ENCODE peak calls at places on chromosomes 12 and 14, in seven cellular contexts. One of them, this sample, is unnamed. For H3K4me1, the result is how much of the 10 kb centered on the place peaks cover.

GRCh38 chr12:89247962-89248361 is 104.3 kb downstream of the DUSP6 start:
- DNase-seq in adrenal gland: no peak
- DNase-seq in A549: no peak
- DNase-seq in stomach: no peak
- DNase-seq in mesenchymal stem cell: no peak
- DNase-seq in endodermal cell: no peak
- DNase-seq in colonic mucosa: no peak
- DNase-seq in this sample: no peak

GRCh38 chr14:101197595-101198397 is 294.3 kb upstream of the RTL1 start:
- DNase-seq in adrenal gland: peak
- DNase-seq in A549: no peak
- DNase-seq in stomach: peak
- DNase-seq in mesenchymal stem cell: no peak
- DNase-seq in endodermal cell: peak
- DNase-seq in colonic mucosa: no peak
- DNase-seq in this sample: no peak

GRCh38 chr14:76929927-76930326 is 98.6 kb downstream of the IRF2BPL start:
- DNase-seq in adrenal gland: peak
- DNase-seq in A549: no peak
- DNase-seq in stomach: no peak
- DNase-seq in mesenchymal stem cell: peak
- DNase-seq in endodermal cell: peak
- DNase-seq in colonic mucosa: no peak
- DNase-seq in this sample: peak

GRCh38 chr14:68734231-68734732 is 58.6 kb downstream of the ZFP36L1 start:
- DNase-seq in adrenal gland: no peak
- DNase-seq in A549: no peak
- DNase-seq in stomach: no peak
- DNase-seq in mesenchymal stem cell: peak
- DNase-seq in endodermal cell: no peak
- DNase-seq in colonic mucosa: no peak
- DNase-seq in this sample: peak

GRCh38 chr14:91388551-91388975 is 29.1 kb downstream of the CCDC88C start:
- DNase-seq in adrenal gland: no peak
- DNase-seq in A549: no peak
- DNase-seq in stomach: no peak
- DNase-seq in mesenchymal stem cell: peak
- DNase-seq in endodermal cell: no peak
- DNase-seq in colonic mucosa: no peak
- DNase-seq in this sample: peak

GRCh38 chr12:51000245-51000644 is 25.9 kb downstream of the SLC11A2 start:
- DNase-seq in adrenal gland: no peak
- DNase-seq in A549: no peak
- DNase-seq in stomach: no peak
- DNase-seq in mesenchymal stem cell: no peak
- DNase-seq in endodermal cell: no peak
- DNase-seq in colonic mucosa: no peak
- DNase-seq in this sample: no peak

GRCh38 chr12:124836759-124837158 is 26.9 kb downstream of the SCARB1 start:
- DNase-seq in adrenal gland: peak
- DNase-seq in A549: no peak
- DNase-seq in stomach: no peak
- DNase-seq in mesenchymal stem cell: no peak
- DNase-seq in endodermal cell: no peak
- DNase-seq in colonic mucosa: no peak
- DNase-seq in this sample: no peak

GRCh38 chr14:101622251-101623076 is 61.2 kb downstream of the DIO3 start:
- DNase-seq in adrenal gland: no peak
- DNase-seq in A549: no peak
- DNase-seq in stomach: no peak
- DNase-seq in mesenchymal stem cell: no peak
- DNase-seq in endodermal cell: no peak
- DNase-seq in colonic mucosa: no peak
- DNase-seq in this sample: no peak

GRCh38 chr12:4850857-4851380 is 58.8 kb upstream of the KCNA1 start:
- DNase-seq in adrenal gland: no peak
- DNase-seq in A549: no peak
- DNase-seq in stomach: no peak
- DNase-seq in mesenchymal stem cell: no peak
- DNase-seq in endodermal cell: peak
- DNase-seq in colonic mucosa: no peak
- DNase-seq in this sample: no peak

GRCh38 chr14:65184032-65184764 is 81.9 kb upstream of the MAX start:
- DNase-seq in adrenal gland: no peak
- DNase-seq in A549: no peak
- DNase-seq in stomach: no peak
- DNase-seq in mesenchymal stem cell: no peak
- DNase-seq in endodermal cell: no peak
- DNase-seq in colonic mucosa: no peak
- DNase-seq in this sample: no peak

GRCh38 chr12:26805401-26805971 is 27.5 kb downstream of the ITPR2 start:
- DNase-seq in adrenal gland: no peak
- DNase-seq in A549: no peak
- DNase-seq in stomach: no peak
- DNase-seq in mesenchymal stem cell: no peak
- DNase-seq in endodermal cell: no peak
- DNase-seq in colonic mucosa: no peak
- DNase-seq in this sample: no peak

GRCh38 chr12:26806556-26806955 is 26.4 kb downstream of the ITPR2 start:
- DNase-seq in adrenal gland: no peak
- DNase-seq in A549: no peak
- DNase-seq in stomach: no peak
- DNase-seq in mesenchymal stem cell: no peak
- DNase-seq in endodermal cell: no peak
- DNase-seq in colonic mucosa: no peak
- DNase-seq in this sample: no peak

GRCh38 chr12:26809611-26810298 is 23.2 kb downstream of the ITPR2 start:
- DNase-seq in adrenal gland: no peak
- DNase-seq in A549: no peak
- DNase-seq in stomach: no peak
- DNase-seq in mesenchymal stem cell: no peak
- DNase-seq in endodermal cell: no peak
- DNase-seq in colonic mucosa: no peak
- DNase-seq in this sample: no peak

GRCh38 chr12:26808766-26809460 is 24.1 kb downstream of the ITPR2 start:
- DNase-seq in adrenal gland: no peak
- DNase-seq in A549: no peak
- DNase-seq in stomach: no peak
- DNase-seq in mesenchymal stem cell: no peak
- DNase-seq in endodermal cell: no peak
- DNase-seq in colonic mucosa: no peak
- DNase-seq in this sample: no peak

GRCh38 chr12:26807292-26807691 is 25.7 kb downstream of the ITPR2 start:
- DNase-seq in adrenal gland: no peak
- DNase-seq in A549: no peak
- DNase-seq in stomach: no peak
- DNase-seq in mesenchymal stem cell: no peak
- DNase-seq in endodermal cell: no peak
- DNase-seq in colonic mucosa: no peak
- DNase-seq in this sample: no peak
- H3K4me1 ChIP-seq in adrenal gland: under half
- H3K4me1 ChIP-seq in A549: under half
- H3K4me1 ChIP-seq in stomach: under half
- H3K4me1 ChIP-seq in mesenchymal stem cell: under half
- H3K4me1 ChIP-seq in endodermal cell: under half
- H3K4me1 ChIP-seq in colonic mucosa: under half
- H3K4me1 ChIP-seq in this sample: under half

GRCh38 chr14:99263564-99264330 is 8.2 kb downstream of the BCL11B start:
- DNase-seq in adrenal gland: no peak
- DNase-seq in A549: no peak
- DNase-seq in stomach: no peak
- DNase-seq in mesenchymal stem cell: no peak
- DNase-seq in endodermal cell: no peak
- DNase-seq in colonic mucosa: no peak
- DNase-seq in this sample: peak

GRCh38 chr14:99266181-99267178 is 5.5 kb downstream of the BCL11B start:
- DNase-seq in adrenal gland: peak
- DNase-seq in A549: peak
- DNase-seq in stomach: peak
- DNase-seq in mesenchymal stem cell: peak
- DNase-seq in endodermal cell: peak
- DNase-seq in colonic mucosa: peak
- DNase-seq in this sample: peak

GRCh38 chr14:99267871-99268775 is 3.9 kb downstream of the BCL11B start:
- DNase-seq in adrenal gland: no peak
- DNase-seq in A549: no peak
- DNase-seq in stomach: no peak
- DNase-seq in mesenchymal stem cell: no peak
- DNase-seq in endodermal cell: peak
- DNase-seq in colonic mucosa: no peak
- DNase-seq in this sample: no peak

GRCh38 chr14:99264691-99265090 is 7.3 kb downstream of the BCL11B start:
- DNase-seq in adrenal gland: no peak
- DNase-seq in A549: no peak
- DNase-seq in stomach: no peak
- DNase-seq in mesenchymal stem cell: no peak
- DNase-seq in endodermal cell: no peak
- DNase-seq in colonic mucosa: no peak
- DNase-seq in this sample: no peak

GRCh38 chr14:99265571-99265970 is 6.4 kb downstream of the BCL11B start:
- DNase-seq in adrenal gland: no peak
- DNase-seq in A549: no peak
- DNase-seq in stomach: no peak
- DNase-seq in mesenchymal stem cell: no peak
- DNase-seq in endodermal cell: no peak
- DNase-seq in colonic mucosa: no peak
- DNase-seq in this sample: no peak
- H3K4me3 ChIP-seq in adrenal gland: no peak
- H3K4me3 ChIP-seq in A549: no peak
- H3K4me3 ChIP-seq in stomach: no peak
- H3K4me3 ChIP-seq in mesenchymal stem cell: no peak
- H3K4me3 ChIP-seq in endodermal cell: no peak
- H3K4me3 ChIP-seq in colonic mucosa: peak
- H3K4me3 ChIP-seq in this sample: no peak

DNA sequence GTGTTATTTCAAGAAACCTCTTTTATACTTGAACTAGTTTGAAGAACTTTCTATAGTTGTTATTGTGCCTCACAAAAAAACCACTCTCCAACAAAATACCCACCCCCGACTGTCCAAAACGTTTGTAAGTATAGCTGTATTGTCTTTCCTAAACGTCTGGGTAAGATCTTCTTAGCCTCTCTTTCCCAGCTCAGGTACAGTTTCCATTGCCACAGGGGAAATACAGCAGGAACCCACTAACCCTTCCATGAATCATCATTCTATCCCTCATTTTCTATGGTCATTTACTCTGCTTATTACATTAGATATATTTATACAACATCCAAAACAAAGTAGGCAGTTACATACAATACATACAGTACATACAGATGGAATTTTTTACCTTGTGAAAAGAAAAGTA is 70.8 kb downstream of the ZFC3H1 start:
- DNase-seq in adrenal gland: no peak
- DNase-seq in A549: no peak
- DNase-seq in stomach: no peak
- DNase-seq in mesenchymal stem cell: no peak
- DNase-seq in endodermal cell: no peak
- DNase-seq in colonic mucosa: no peak
- DNase-seq in this sample: no peak
- H3K27ac ChIP-seq in adrenal gland: no peak
- H3K27ac ChIP-seq in A549: no peak
- H3K27ac ChIP-seq in stomach: no peak
- H3K27ac ChIP-seq in mesenchymal stem cell: no peak
- H3K27ac ChIP-seq in endodermal cell: no peak
- H3K27ac ChIP-seq in colonic mucosa: no peak
- H3K27ac ChIP-seq in this sample: no peak

DNA sequence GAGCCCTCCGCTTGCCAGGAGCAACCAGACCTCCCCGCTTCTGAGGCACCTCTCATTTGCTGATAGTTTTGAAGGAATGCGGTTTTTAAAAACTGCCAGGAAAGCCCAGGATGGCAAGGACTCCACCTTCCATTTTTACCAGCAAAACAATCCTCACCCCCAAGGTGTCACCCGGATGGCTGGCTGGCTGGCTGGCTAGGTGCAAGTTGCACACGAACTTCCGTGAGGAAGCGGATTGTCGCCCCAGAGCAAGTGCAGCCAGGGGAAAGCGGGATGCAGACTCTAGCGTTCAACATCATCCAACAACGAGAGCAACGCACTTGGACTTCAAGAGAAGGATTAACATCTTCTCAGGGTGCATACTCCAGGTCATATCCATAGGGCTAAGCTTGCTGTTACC is 125.4 kb downstream of the RIMBP2 start:
- DNase-seq in adrenal gland: no peak
- DNase-seq in A549: no peak
- DNase-seq in stomach: no peak
- DNase-seq in mesenchymal stem cell: no peak
- DNase-seq in endodermal cell: no peak
- DNase-seq in colonic mucosa: no peak
- DNase-seq in this sample: no peak
- H3K4me1 ChIP-seq in adrenal gland: under half
- H3K4me1 ChIP-seq in A549: under half
- H3K4me1 ChIP-seq in stomach: under half
- H3K4me1 ChIP-seq in mesenchymal stem cell: under half
- H3K4me1 ChIP-seq in endodermal cell: under half
- H3K4me1 ChIP-seq in colonic mucosa: under half
- H3K4me1 ChIP-seq in this sample: under half

DNA sequence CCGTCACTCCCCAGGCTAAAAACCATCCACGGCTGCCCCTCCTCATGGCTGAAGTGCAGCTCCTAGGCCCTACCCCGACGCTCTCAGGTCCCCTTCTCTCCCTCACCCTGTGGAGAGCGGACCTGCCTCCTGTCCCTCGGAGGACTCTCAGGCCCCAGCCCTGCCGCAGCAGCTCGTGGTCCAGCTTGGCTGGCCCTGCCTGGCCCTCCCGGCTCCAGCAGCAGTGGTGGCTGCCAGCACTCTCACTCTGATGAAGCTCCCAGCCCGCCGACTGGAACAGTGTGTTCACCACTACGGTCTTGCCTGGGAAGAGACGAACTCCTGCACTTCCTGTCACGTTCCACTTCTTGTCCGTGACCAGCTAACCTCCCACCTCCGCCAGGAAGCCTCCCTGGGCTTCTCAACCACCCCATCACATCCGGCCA is 11.1 kb downstream of the BAG5 start:
- DNase-seq in adrenal gland: peak
- DNase-seq in A549: no peak
- DNase-seq in stomach: no peak
- DNase-seq in mesenchymal stem cell: no peak
- DNase-seq in endodermal cell: no peak
- DNase-seq in colonic mucosa: no peak
- DNase-seq in this sample: no peak
- H3K4me3 ChIP-seq in adrenal gland: no peak
- H3K4me3 ChIP-seq in A549: no peak
- H3K4me3 ChIP-seq in stomach: no peak
- H3K4me3 ChIP-seq in mesenchymal stem cell: no peak
- H3K4me3 ChIP-seq in endodermal cell: no peak
- H3K4me3 ChIP-seq in colonic mucosa: no peak
- H3K4me3 ChIP-seq in this sample: no peak